ENCODE peak calls at places on chromosomes 4 and X, in ten cellular contexts. One of them, this sample, is unnamed.

GRCh38 chr4:164438321-164438720 is 315.6 kb upstream of the SMIM31 start:
- DNase-seq in endothelial cell of umbilical vein: no peak
- DNase-seq in GM23338: no peak
- DNase-seq in HCT116: no peak
- DNase-seq in SK-N-SH: no peak
- DNase-seq in sigmoid colon: no peak
- DNase-seq in transverse colon: no peak
- DNase-seq in HL-60: no peak
- DNase-seq in spleen: no peak
- DNase-seq in GM12878: no peak
- DNase-seq in this sample: no peak

GRCh38 chrX:585115-585808 is 45.3 kb upstream of the SHOX start:
- DNase-seq in endothelial cell of umbilical vein: no peak
- DNase-seq in GM23338: no peak
- DNase-seq in HCT116: no peak
- DNase-seq in SK-N-SH: no peak
- DNase-seq in sigmoid colon: no peak
- DNase-seq in transverse colon: no peak
- DNase-seq in HL-60: no peak
- DNase-seq in spleen: no peak
- DNase-seq in GM12878: no peak
- DNase-seq in this sample: peak

GRCh38 chr4:5572114-5572513 is 136.2 kb downstream of the EVC2 start:
- DNase-seq in endothelial cell of umbilical vein: no peak
- DNase-seq in GM23338: no peak
- DNase-seq in HCT116: no peak
- DNase-seq in SK-N-SH: no peak
- DNase-seq in sigmoid colon: no peak
- DNase-seq in transverse colon: no peak
- DNase-seq in HL-60: no peak
- DNase-seq in spleen: no peak
- DNase-seq in GM12878: no peak
- DNase-seq in this sample: peak

GRCh38 chr4:162707962-162708361 is 458.7 kb downstream of the NAF1 start:
- DNase-seq in endothelial cell of umbilical vein: no peak
- DNase-seq in GM23338: no peak
- DNase-seq in HCT116: no peak
- DNase-seq in SK-N-SH: no peak
- DNase-seq in sigmoid colon: no peak
- DNase-seq in transverse colon: no peak
- DNase-seq in HL-60: no peak
- DNase-seq in spleen: no peak
- DNase-seq in GM12878: no peak
- DNase-seq in this sample: no peak

GRCh38 chrX:106306391-106306947 is 138.4 kb downstream of the PWWP3B start:
- DNase-seq in endothelial cell of umbilical vein: no peak
- DNase-seq in GM23338: no peak
- DNase-seq in HCT116: no peak
- DNase-seq in SK-N-SH: no peak
- DNase-seq in sigmoid colon: no peak
- DNase-seq in transverse colon: no peak
- DNase-seq in HL-60: no peak
- DNase-seq in spleen: no peak
- DNase-seq in GM12878: no peak
- DNase-seq in this sample: no peak

GRCh38 chr4:133719098-133719497 is 482.5 kb downstream of the PABPC4L start:
- DNase-seq in endothelial cell of umbilical vein: no peak
- DNase-seq in GM23338: no peak
- DNase-seq in HCT116: no peak
- DNase-seq in SK-N-SH: no peak
- DNase-seq in sigmoid colon: no peak
- DNase-seq in transverse colon: no peak
- DNase-seq in HL-60: no peak
- DNase-seq in spleen: no peak
- DNase-seq in GM12878: no peak
- DNase-seq in this sample: no peak

GRCh38 chr4:48022192-48022799 is 5.7 kb downstream of the NIPAL1 start:
- DNase-seq in endothelial cell of umbilical vein: no peak
- DNase-seq in GM23338: no peak
- DNase-seq in HCT116: no peak
- DNase-seq in SK-N-SH: no peak
- DNase-seq in sigmoid colon: no peak
- DNase-seq in transverse colon: no peak
- DNase-seq in HL-60: no peak
- DNase-seq in spleen: no peak
- DNase-seq in GM12878: no peak
- DNase-seq in this sample: no peak

GRCh38 chr4:155248002-155248896 is 39.8 kb downstream of the NPY2R start:
- DNase-seq in endothelial cell of umbilical vein: no peak
- DNase-seq in GM23338: peak
- DNase-seq in HCT116: no peak
- DNase-seq in SK-N-SH: no peak
- DNase-seq in sigmoid colon: no peak
- DNase-seq in transverse colon: no peak
- DNase-seq in HL-60: no peak
- DNase-seq in spleen: no peak
- DNase-seq in GM12878: no peak
- DNase-seq in this sample: no peak

GRCh38 chrX:153688900-153689590 is 1.3 kb downstream of the SLC6A8 start:
- DNase-seq in endothelial cell of umbilical vein: peak
- DNase-seq in GM23338: no peak
- DNase-seq in HCT116: no peak
- DNase-seq in SK-N-SH: peak
- DNase-seq in sigmoid colon: peak
- DNase-seq in transverse colon: no peak
- DNase-seq in HL-60: no peak
- DNase-seq in spleen: no peak
- DNase-seq in GM12878: no peak
- DNase-seq in this sample: no peak

GRCh38 chrX:104098151-104098808 is 14.0 kb upstream of the ZCCHC18 start:
- DNase-seq in endothelial cell of umbilical vein: peak
- DNase-seq in GM23338: peak
- DNase-seq in HCT116: peak
- DNase-seq in SK-N-SH: peak
- DNase-seq in sigmoid colon: peak
- DNase-seq in transverse colon: peak
- DNase-seq in HL-60: peak
- DNase-seq in spleen: no peak
- DNase-seq in GM12878: no peak
- DNase-seq in this sample: no peak

GRCh38 chr4:168710353-168710946 is 213.6 kb downstream of the PALLD start:
- DNase-seq in endothelial cell of umbilical vein: peak
- DNase-seq in GM23338: peak
- DNase-seq in HCT116: peak
- DNase-seq in SK-N-SH: peak
- DNase-seq in sigmoid colon: no peak
- DNase-seq in transverse colon: peak
- DNase-seq in HL-60: no peak
- DNase-seq in spleen: no peak
- DNase-seq in GM12878: no peak
- DNase-seq in this sample: no peak

GRCh38 chr4:175767130-175767529 is 44.9 kb downstream of the GPM6A start:
- DNase-seq in endothelial cell of umbilical vein: no peak
- DNase-seq in GM23338: no peak
- DNase-seq in HCT116: no peak
- DNase-seq in SK-N-SH: no peak
- DNase-seq in sigmoid colon: no peak
- DNase-seq in transverse colon: no peak
- DNase-seq in HL-60: no peak
- DNase-seq in spleen: no peak
- DNase-seq in GM12878: no peak
- DNase-seq in this sample: no peak

GRCh38 chrX:139826065-139827044 is 106.5 kb downstream of the ATP11C start:
- DNase-seq in endothelial cell of umbilical vein: peak
- DNase-seq in GM23338: no peak
- DNase-seq in HCT116: no peak
- DNase-seq in SK-N-SH: no peak
- DNase-seq in sigmoid colon: no peak
- DNase-seq in transverse colon: no peak
- DNase-seq in HL-60: no peak
- DNase-seq in spleen: no peak
- DNase-seq in GM12878: no peak
- DNase-seq in this sample: no peak

GRCh38 chr4:4416981-4417380 is 30.1 kb downstream of the NSG1 start:
- DNase-seq in endothelial cell of umbilical vein: no peak
- DNase-seq in GM23338: no peak
- DNase-seq in HCT116: no peak
- DNase-seq in SK-N-SH: no peak
- DNase-seq in sigmoid colon: peak
- DNase-seq in transverse colon: no peak
- DNase-seq in HL-60: no peak
- DNase-seq in spleen: no peak
- DNase-seq in GM12878: no peak
- DNase-seq in this sample: no peak

DNA sequence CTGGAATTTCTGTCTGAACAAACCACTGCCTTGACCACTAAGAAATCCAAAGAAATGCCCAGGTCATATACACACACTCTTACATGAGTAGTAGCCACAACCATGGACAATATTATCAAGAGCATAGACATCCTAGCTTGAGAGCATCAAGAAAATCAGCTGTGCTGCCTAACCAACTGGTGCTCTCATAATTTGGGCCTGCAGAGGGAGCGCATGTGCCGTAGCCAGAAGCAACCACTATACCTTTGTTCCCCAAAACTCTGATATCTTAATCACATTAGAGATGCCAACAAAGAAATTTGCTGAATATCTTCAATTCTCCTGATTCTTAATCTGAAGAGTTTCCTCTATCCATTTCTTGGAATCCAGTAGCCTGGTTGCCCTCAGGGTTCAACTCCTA is 163.6 kb downstream of the ZNF674 start:
- DNase-seq in endothelial cell of umbilical vein: peak
- DNase-seq in GM23338: peak
- DNase-seq in HCT116: peak
- DNase-seq in SK-N-SH: no peak
- DNase-seq in sigmoid colon: no peak
- DNase-seq in transverse colon: peak
- DNase-seq in HL-60: no peak
- DNase-seq in spleen: no peak
- DNase-seq in GM12878: peak
- DNase-seq in this sample: no peak
- TF ChIP-seq CTCF in endothelial cell of umbilical vein: peak
- TF ChIP-seq CTCF in GM23338: peak
- TF ChIP-seq CTCF in HCT116: no peak
- TF ChIP-seq CTCF in SK-N-SH: peak
- TF ChIP-seq CTCF in sigmoid colon: no peak
- TF ChIP-seq CTCF in transverse colon: peak
- TF ChIP-seq CTCF in HL-60: peak
- TF ChIP-seq CTCF in spleen: no peak
- TF ChIP-seq CTCF in GM12878: peak
- TF ChIP-seq CTCF in this sample: no peak

DNA sequence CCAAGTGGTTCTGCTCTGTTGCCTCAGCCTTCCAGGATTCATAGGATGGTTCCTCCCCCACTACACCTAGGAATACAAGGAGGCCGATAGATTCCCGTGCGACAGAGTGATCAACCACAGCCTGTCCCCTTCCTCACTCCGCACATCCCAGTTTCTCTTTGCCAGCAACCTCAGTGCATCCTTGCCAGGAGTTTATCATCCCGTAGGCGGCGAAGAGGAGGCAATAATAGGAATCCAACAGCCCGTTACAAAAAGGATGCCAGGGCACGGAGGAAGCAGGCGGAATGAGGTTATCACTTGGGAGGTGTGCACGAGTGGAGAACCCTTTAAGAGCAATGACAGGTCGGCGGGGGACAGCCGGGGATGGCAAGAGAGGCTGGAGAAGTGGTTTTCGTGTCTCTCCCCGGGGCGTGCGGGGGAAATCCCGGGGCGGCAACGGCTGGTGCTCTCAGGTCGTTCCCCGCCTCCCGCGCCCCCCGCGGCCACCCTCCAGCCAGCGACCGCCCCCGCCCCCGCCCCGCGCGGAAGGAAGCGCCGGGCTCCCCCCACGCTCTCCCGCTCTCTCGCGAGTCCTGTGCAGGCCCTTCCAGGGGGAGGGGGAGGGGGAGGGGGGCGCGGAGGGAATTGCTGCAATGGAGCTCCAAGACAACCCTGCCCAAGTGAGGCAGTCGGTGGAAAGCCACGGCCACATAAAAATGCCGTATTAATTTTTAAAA is 1.6 kb downstream of the PPP3CA start:
- DNase-seq in endothelial cell of umbilical vein: peak
- DNase-seq in GM23338: peak
- DNase-seq in HCT116: no peak
- DNase-seq in SK-N-SH: peak
- DNase-seq in sigmoid colon: peak
- DNase-seq in transverse colon: peak
- DNase-seq in HL-60: peak
- DNase-seq in spleen: peak
- DNase-seq in GM12878: no peak
- DNase-seq in this sample: no peak
- TF ChIP-seq POLR2AphosphoS5 in endothelial cell of umbilical vein: no peak
- TF ChIP-seq POLR2AphosphoS5 in GM23338: no peak
- TF ChIP-seq POLR2AphosphoS5 in HCT116: no peak
- TF ChIP-seq POLR2AphosphoS5 in SK-N-SH: no peak
- TF ChIP-seq POLR2AphosphoS5 in sigmoid colon: no peak
- TF ChIP-seq POLR2AphosphoS5 in transverse colon: no peak
- TF ChIP-seq POLR2AphosphoS5 in HL-60: peak
- TF ChIP-seq POLR2AphosphoS5 in spleen: peak
- TF ChIP-seq POLR2AphosphoS5 in GM12878: no peak
- TF ChIP-seq POLR2AphosphoS5 in this sample: no peak

DNA sequence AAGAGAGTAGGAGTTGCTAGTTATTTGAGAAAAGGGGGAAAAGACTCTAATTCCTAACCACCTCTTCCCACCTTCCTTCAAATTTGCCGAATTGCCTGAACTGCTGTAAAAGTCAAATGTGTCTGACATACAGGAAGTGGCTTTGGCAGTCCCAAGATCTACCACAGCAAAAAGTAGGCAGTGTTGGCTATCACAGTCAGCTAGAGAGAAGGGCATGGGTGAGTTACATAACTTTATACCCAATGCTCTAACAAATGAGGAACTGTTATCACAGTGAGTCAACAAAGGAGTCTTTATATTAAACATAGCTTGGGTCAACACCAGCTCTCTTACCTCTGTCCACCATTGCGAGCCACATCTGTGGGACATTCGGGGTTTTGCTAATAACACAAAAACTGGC is 2.4 kb upstream of the MBNL3 start:
- DNase-seq in endothelial cell of umbilical vein: no peak
- DNase-seq in GM23338: peak
- DNase-seq in HCT116: no peak
- DNase-seq in SK-N-SH: no peak
- DNase-seq in sigmoid colon: no peak
- DNase-seq in transverse colon: peak
- DNase-seq in HL-60: peak
- DNase-seq in spleen: no peak
- DNase-seq in GM12878: no peak
- DNase-seq in this sample: no peak
- TF ChIP-seq CTCF in endothelial cell of umbilical vein: no peak
- TF ChIP-seq CTCF in GM23338: no peak
- TF ChIP-seq CTCF in HCT116: no peak
- TF ChIP-seq CTCF in SK-N-SH: no peak
- TF ChIP-seq CTCF in sigmoid colon: no peak
- TF ChIP-seq CTCF in transverse colon: peak
- TF ChIP-seq CTCF in HL-60: no peak
- TF ChIP-seq CTCF in spleen: no peak
- TF ChIP-seq CTCF in GM12878: no peak
- TF ChIP-seq CTCF in this sample: no peak

DNA sequence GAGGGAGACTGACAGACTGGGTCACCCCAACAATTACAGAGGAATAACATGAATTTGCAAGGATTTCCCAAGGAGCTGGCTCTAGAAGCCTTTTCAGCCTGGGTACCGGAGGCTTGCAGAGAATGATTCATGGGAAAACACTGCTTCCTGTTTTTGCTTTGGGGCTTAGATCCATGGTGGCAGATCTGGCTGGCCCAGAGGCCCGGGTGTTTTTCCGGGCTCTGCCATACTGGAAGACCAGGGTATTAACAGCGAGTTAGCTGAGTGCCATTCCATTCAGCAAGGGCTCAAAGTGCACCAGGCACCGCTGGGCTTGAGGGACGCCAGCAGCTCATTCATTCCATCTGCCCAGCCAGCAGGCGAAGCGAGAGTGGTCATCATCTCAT is 1.3 kb downstream of the WDR1 start:
- DNase-seq in endothelial cell of umbilical vein: peak
- DNase-seq in GM23338: no peak
- DNase-seq in HCT116: no peak
- DNase-seq in SK-N-SH: no peak
- DNase-seq in sigmoid colon: no peak
- DNase-seq in transverse colon: peak
- DNase-seq in HL-60: no peak
- DNase-seq in spleen: no peak
- DNase-seq in GM12878: no peak
- DNase-seq in this sample: no peak
- TF ChIP-seq POLR2AphosphoS5 in endothelial cell of umbilical vein: peak
- TF ChIP-seq POLR2AphosphoS5 in GM23338: no peak
- TF ChIP-seq POLR2AphosphoS5 in HCT116: no peak
- TF ChIP-seq POLR2AphosphoS5 in SK-N-SH: no peak
- TF ChIP-seq POLR2AphosphoS5 in sigmoid colon: no peak
- TF ChIP-seq POLR2AphosphoS5 in transverse colon: no peak
- TF ChIP-seq POLR2AphosphoS5 in HL-60: no peak
- TF ChIP-seq POLR2AphosphoS5 in spleen: no peak
- TF ChIP-seq POLR2AphosphoS5 in GM12878: no peak
- TF ChIP-seq POLR2AphosphoS5 in this sample: no peak

This sample was measured in vagina.